ENCODE peak calls at places on chromosomes 1 and 21, in six cellular contexts. V is transverse colon, L is NCI-H1694, T is fibroblast of lung, H is choroid plexus epithelial cell, R is left ventricle myocardium inferior. X is an unnamed sample.
A peak's percentile ranks its signal among the peaks of the same experiment; 100 is the strongest.

GRCh38 chr21:44710756-44711326 is 531 bp downstream of the TSPEAR start:
- DNase-seq in L (no peak), V (no peak), T (no peak), H (no peak), R (no peak), X (no peak)

GRCh38 chr1:207826557-207827487 is 75.0 kb downstream of the CD46 start:
- DNase-seq in R (no peak), H (peak; percentile 85), T (no peak), V (peak; percentile 69), L (no peak), X (peak; percentile 73)

GRCh38 chr1:180233191-180234011 is 3.3 kb downstream of the LHX4 start:
- DNase-seq in V (no peak), R (no peak), L (no peak), H (no peak), T (no peak), X (no peak)

GRCh38 chr21:37994211-37994610 is 78.0 kb upstream of the KCNJ6 start:
- DNase-seq in H (no peak), V (no peak), L (no peak), R (no peak), T (no peak), X (no peak)

GRCh38 chr1:29284961-29285560 is 48.7 kb downstream of the PTPRU start:
- DNase-seq in L (no peak), T (no peak), V (no peak), R (no peak), H (no peak), X (no peak)

GRCh38 chr1:22876359-22877111 is 96.1 kb downstream of the LACTBL1 start:
- DNase-seq in T (peak; percentile 84), L (no peak), H (peak; percentile 77), V (no peak), R (no peak), X (no peak)

GRCh38 chr1:8764301-8764937 is 53.0 kb downstream of the RERE start:
- DNase-seq in H (no peak), T (peak; percentile 26), L (no peak), V (no peak), R (no peak), X (no peak)

GRCh38 chr1:111402083-111402482 is 25.5 kb downstream of the OVGP1 start:
- DNase-seq in H (no peak), T (no peak), L (no peak), V (no peak), R (no peak), X (no peak)

GRCh38 chr1:107949467-107950253 is 15.3 kb downstream of the VAV3 start:
- DNase-seq in R (no peak), T (no peak), L (no peak), H (no peak), V (no peak), X (no peak)

GRCh38 chr1:10530281-10530740 is 55.6 kb downstream of the PEX14 start:
- DNase-seq in L (no peak), T (peak; percentile 83), R (peak; percentile 23), V (peak; percentile 45), H (peak; percentile 79), X (peak; percentile 64)

GRCh38 chr21:36976882-36977651 is 10.6 kb upstream of the HLCS start:
- DNase-seq in R (no peak), L (peak; percentile 72), H (peak; percentile 89), V (peak; percentile 17), T (peak; percentile 73), X (peak; percentile 48)

GRCh38 chr1:43056460-43056859 is 97.8 kb upstream of the SLC2A1 start:
- DNase-seq in H (no peak), R (no peak), L (no peak), V (no peak), T (no peak), X (no peak)

GRCh38 chr1:26280333-26281042 is 602 bp downstream of the SH3BGRL3 start:
- DNase-seq in L (no peak), R (no peak), V (peak; percentile 48), H (no peak), T (peak; percentile 53), X (peak; percentile 24)

GRCh38 chr1:68116643-68117235 is 66.3 kb upstream of the DIRAS3 start:
- DNase-seq in V (peak; percentile 52), L (peak; percentile 61), H (peak; percentile 70), R (no peak), T (peak; percentile 48), X (peak; percentile 43)

GRCh38 chr1:214549604-214550338 is 1.6 kb downstream of the PTPN14 start:
- DNase-seq in H (peak; percentile 69), T (peak; percentile 60), V (no peak), R (no peak), L (peak; percentile 27), X (peak; percentile 10)

GRCh38 chr1:230696722-230697432 is 17.0 kb downstream of the AGT start:
- DNase-seq in R (no peak), H (peak; percentile 34), L (no peak), V (no peak), T (peak; percentile 47), X (no peak)

GRCh38 chr1:43286115-43286514 is 734 bp upstream of the C1orf210 start:
- DNase-seq in L (no peak), T (no peak), H (no peak), V (peak; percentile 18), R (no peak), X (no peak)

GRCh38 chr1:153880962-153881361 is 41.8 kb downstream of the GATAD2B start:
- DNase-seq in V (peak; percentile 88), T (peak; percentile 94), L (peak; percentile 100), R (peak; percentile 85), H (peak; percentile 98), X (peak; percentile 78)

X was measured in prostate gland.